ENCODE peak calls at places on chromosome 10, in five cellular contexts. H, J, R, U and C are unnamed samples.

GRCh38 chr10:71209324-71210030 is 2.9 kb upstream of the UNC5B start:
- DNase-seq in H (no peak), J (no peak), R (peak), U (no peak), C (no peak)

GRCh38 chr10:49594594-49594993 is 15.5 kb upstream of the SLC18A3 start:
- DNase-seq in H (peak), J (peak), R (peak), U (peak), C (peak)

GRCh38 chr10:24449769-24450310 is 240.9 kb downstream of the KIAA1217 start:
- DNase-seq in H (no peak), J (no peak), R (no peak), U (no peak), C (no peak)

GRCh38 chr10:3203972-3204371 is 31.4 kb upstream of the PITRM1 start:
- DNase-seq in H (no peak), J (no peak), R (no peak), U (no peak), C (no peak)

GRCh38 chr10:92419740-92420553 is 129.0 kb downstream of the MARCHF5 start:
- DNase-seq in H (no peak), J (no peak), R (peak), U (peak), C (peak)

GRCh38 chr10:127928021-127928806 is 21.3 kb downstream of the PTPRE start:
- DNase-seq in H (peak), J (peak), R (no peak), U (peak), C (no peak)

GRCh38 chr10:61750943-61751471 is 88.3 kb downstream of the CABCOCO1 start:
- DNase-seq in H (peak), J (peak), R (peak), U (peak), C (peak)

GRCh38 chr10:79417731-79418130 is 27.7 kb downstream of the ZCCHC24 start:
- DNase-seq in H (no peak), J (no peak), R (no peak), U (no peak), C (no peak)

GRCh38 chr10:13915710-13916109 is 328.9 kb downstream of the PRPF18 start:
- DNase-seq in H (peak), J (no peak), R (no peak), U (no peak), C (no peak)

GRCh38 chr10:5545778-5546710 is 21.3 kb downstream of the CALML3 start:
- DNase-seq in H (no peak), J (peak), R (no peak), U (peak), C (peak)

GRCh38 chr10:114470956-114471905 is 66.9 kb upstream of the AFAP1L2 start:
- DNase-seq in H (peak), J (peak), R (peak), U (peak), C (peak)

GRCh38 chr10:65891073-65891981 is 1034.5 kb upstream of the LRRTM3 start:
- DNase-seq in H (no peak), J (peak), R (no peak), U (no peak), C (no peak)

GRCh38 chr10:2508971-2509605 is 558.3 kb upstream of the PFKP start:
- DNase-seq in H (no peak), J (no peak), R (no peak), U (no peak), C (no peak)

GRCh38 chr10:6473901-6474370 is 106.1 kb downstream of the PRKCQ start:
- DNase-seq in H (no peak), J (no peak), R (no peak), U (no peak), C (no peak)

GRCh38 chr10:34547283-34547682 is 267.8 kb downstream of the PARD3 start:
- DNase-seq in H (no peak), J (no peak), R (no peak), U (no peak), C (no peak)

GRCh38 chr10:130382031-130382430 is 245.8 kb downstream of the GLRX3 start:
- DNase-seq in H (no peak), J (no peak), R (no peak), U (no peak), C (no peak)

GRCh38 chr10:83539528-83540308 is 599.6 kb upstream of the GHITM start:
- DNase-seq in H (peak), J (no peak), R (peak), U (no peak), C (peak)

GRCh38 chr10:47065903-47066302 is 154.7 kb downstream of the PTPN20 start:
- DNase-seq in H (no peak), J (no peak), R (no peak), U (no peak), C (no peak)

GRCh38 chr10:118798186-118798811 is 43.5 kb upstream of the CACUL1 start:
- DNase-seq in H (no peak), J (peak), R (no peak), U (no peak), C (no peak)

GRCh38 chr10:124282326-124282725 is 136.4 kb downstream of the OAT start:
- DNase-seq in H (no peak), J (no peak), R (no peak), U (no peak), C (no peak)

GRCh38 chr10:88361494-88361893 is 221.6 kb downstream of the RNLS start:
- DNase-seq in H (no peak), J (no peak), R (no peak), U (no peak), C (no peak)

GRCh38 chr10:79202188-79203013 is 133.6 kb downstream of the ZMIZ1 start:
- DNase-seq in H (no peak), J (peak), R (peak), U (peak), C (no peak)

GRCh38 chr10:75432176-75432575 is 752 bp downstream of the LRMDA start:
- DNase-seq in H (no peak), J (no peak), R (no peak), U (no peak), C (no peak)

GRCh38 chr10:24303522-24304310 is 94.8 kb downstream of the KIAA1217 start:
- DNase-seq in H (no peak), J (no peak), R (no peak), U (no peak), C (no peak)

GRCh38 chr10:84291389-84291788 is 37.0 kb upstream of the CCSER2 start:
- DNase-seq in H (no peak), J (peak), R (peak), U (peak), C (peak)

GRCh38 chr10:122854648-122855047 is 9.0 kb upstream of the CUZD1 start:
- DNase-seq in H (no peak), J (peak), R (no peak), U (peak), C (no peak)

GRCh38 chr10:20489961-20490360 is 407.1 kb downstream of the NEBL start:
- DNase-seq in H (no peak), J (no peak), R (no peak), U (no peak), C (no peak)

GRCh38 chr10:21497177-21497807 is 28.2 kb downstream of the SKIDA1 start:
- DNase-seq in H (peak), J (peak), R (peak), U (peak), C (peak)

GRCh38 chr10:11430421-11431275 is 180.8 kb downstream of the USP6NL start:
- DNase-seq in H (no peak), J (no peak), R (no peak), U (no peak), C (no peak)

GRCh38 chr10:3551761-3552160 is 233.2 kb downstream of the KLF6 start:
- DNase-seq in H (no peak), J (no peak), R (no peak), U (no peak), C (no peak)

GRCh38 chr10:983951-984705 is 4.1 kb upstream of the GTPBP4 start:
- DNase-seq in H (no peak), J (peak), R (no peak), U (peak), C (no peak)

GRCh38 chr10:10209152-10209551 is 808.5 kb upstream of the CELF2 start:
- DNase-seq in H (peak), J (no peak), R (no peak), U (no peak), C (no peak)

GRCh38 chr10:132421377-132422168 is 24.6 kb downstream of the PWWP2B start:
- DNase-seq in H (no peak), J (peak), R (peak), U (no peak), C (peak)
- H3K4me3 ChIP-seq in H (no peak), J (peak), R (no peak), U (no peak), C (peak)

DNA sequence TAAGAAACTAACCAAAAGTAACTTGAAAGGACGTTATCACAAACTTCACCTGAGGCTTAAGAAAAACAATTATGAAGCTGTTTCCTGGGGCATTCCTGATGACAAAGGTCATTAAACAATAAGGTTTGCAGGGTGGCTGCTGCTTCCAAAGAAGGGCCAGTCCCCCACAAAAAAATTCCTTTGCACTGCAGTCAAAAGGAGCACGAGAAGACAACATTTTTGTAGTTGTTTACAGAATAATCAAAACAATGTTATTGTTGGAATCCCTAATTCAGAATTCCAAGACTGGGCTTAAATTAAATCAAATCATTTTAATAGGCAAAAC is 398 bp upstream of the USP54 start:
- DNase-seq in H (no peak), J (no peak), R (peak), U (no peak), C (no peak)
- H3K4me3 ChIP-seq in H (no peak), J (peak), R (no peak), U (no peak), C (peak)

GRCh38 chr10:106711313-106711906 is 453.1 kb downstream of the SORCS1 start:
- DNase-seq in H (peak), J (peak), R (peak), U (no peak), C (no peak)

GRCh38 chr10:106705576-106706526 is 458.7 kb downstream of the SORCS1 start:
- DNase-seq in H (peak), J (peak), R (peak), U (no peak), C (peak)

GRCh38 chr10:106712988-106713387 is 451.5 kb downstream of the SORCS1 start:
- DNase-seq in H (no peak), J (no peak), R (no peak), U (no peak), C (no peak)

GRCh38 chr10:106707657-106708056 is 456.8 kb downstream of the SORCS1 start:
- DNase-seq in H (no peak), J (no peak), R (peak), U (no peak), C (no peak)

GRCh38 chr10:106708521-106708920 is 456.0 kb downstream of the SORCS1 start:
- DNase-seq in H (no peak), J (no peak), R (peak), U (no peak), C (no peak)
- H3K4me3 ChIP-seq in H (no peak), J (no peak), R (no peak), U (no peak), C (no peak)

GRCh38 chr10:28692050-28692449 is 14.7 kb downstream of the BAMBI start:
- DNase-seq in H (no peak), J (no peak), R (no peak), U (no peak), C (no peak)
- H3K4me3 ChIP-seq in H (no peak), J (no peak), R (no peak), U (no peak), C (no peak)

GRCh38 chr10:73653195-73653594 is 2.6 kb downstream of the SYNPO2L start:
- DNase-seq in H (no peak), J (no peak), R (peak), U (no peak), C (no peak)
- H3K4me3 ChIP-seq in H (no peak), J (no peak), R (no peak), U (no peak), C (peak)

GRCh38 chr10:72316386-72316700 is 38.4 kb downstream of the DNAJB12 start:
- DNase-seq in H (no peak), J (no peak), R (no peak), U (no peak), C (no peak)

GRCh38 chr10:72319416-72320254 is 35.1 kb downstream of the DNAJB12 start:
- DNase-seq in H (peak), J (peak), R (peak), U (peak), C (peak)

GRCh38 chr10:72320676-72321247 is 34.0 kb downstream of the DNAJB12 start:
- DNase-seq in H (no peak), J (peak), R (peak), U (peak), C (no peak)

GRCh38 chr10:72316748-72317435 is 37.8 kb downstream of the DNAJB12 start:
- DNase-seq in H (no peak), J (no peak), R (no peak), U (peak), C (peak)

GRCh38 chr10:72318383-72319262 is 36.1 kb downstream of the DNAJB12 start:
- DNase-seq in H (no peak), J (peak), R (no peak), U (no peak), C (no peak)
- H3K4me3 ChIP-seq in H (peak), J (peak), R (no peak), U (no peak), C (peak)

DNA sequence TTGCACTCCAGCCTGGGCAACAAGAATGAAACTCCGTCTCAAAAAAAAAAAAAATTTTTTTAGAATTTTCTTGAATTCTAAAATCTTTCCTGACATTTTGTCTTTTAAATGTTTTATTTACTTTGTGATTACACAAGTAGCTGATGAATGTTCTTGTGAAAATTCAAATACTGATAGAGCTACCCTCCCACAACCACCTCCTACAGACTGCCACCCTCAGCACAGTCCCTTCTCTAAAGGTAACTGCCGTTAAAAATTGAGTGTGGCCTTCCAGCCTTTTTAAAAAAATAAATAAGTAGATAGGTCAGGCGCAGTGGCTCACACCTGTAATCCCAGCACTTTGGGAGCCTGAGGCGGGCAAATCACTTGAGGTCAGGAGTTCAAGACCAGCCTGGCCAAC is 15.1 kb downstream of the ENO4 start:
- DNase-seq in H (no peak), J (no peak), R (no peak), U (no peak), C (no peak)
- H3K4me3 ChIP-seq in H (no peak), J (no peak), R (no peak), U (no peak), C (no peak)

GRCh38 chr10:14926722-14927416 is 27.0 kb downstream of the DCLRE1C start:
- DNase-seq in H (no peak), J (no peak), R (no peak), U (no peak), C (no peak)
- H3K4me3 ChIP-seq in H (no peak), J (no peak), R (no peak), U (no peak), C (no peak)

GRCh38 chr10:29958440-29958839 is 100.9 kb downstream of the JCAD start:
- DNase-seq in H (no peak), J (no peak), R (no peak), U (no peak), C (no peak)
- H3K4me3 ChIP-seq in H (no peak), J (no peak), R (no peak), U (no peak), C (no peak)